ENCODE peak calls at places on chromosomes 3 and 15, in five cellular contexts. L, D, J, P and B are unnamed samples.

GRCh38 chr15:78213425-78213750 is 21.0 kb downstream of the ACSBG1 start:
- DNase-seq in L (no peak), D (no peak), J (no peak), P (peak; percentile 6), B (no peak)

GRCh38 chr3:8629151-8630021 is 15.2 kb downstream of the SSUH2 start:
- DNase-seq in L (no peak), D (peak; percentile 86), J (no peak), P (no peak), B (no peak)

GRCh38 chr3:64686446-64686908 is 1.3 kb downstream of the ADAMTS9 start:
- DNase-seq in L (peak; percentile 75), D (peak; percentile 40), J (no peak), P (peak; percentile 52), B (no peak)

GRCh38 chr3:177475266-177475665 is 278.0 kb upstream of the TBL1XR1 start:
- DNase-seq in L (no peak), D (no peak), J (no peak), P (no peak), B (no peak)

GRCh38 chr15:33398555-33398954 is 87.8 kb downstream of the RYR3 start:
- DNase-seq in L (no peak), D (no peak), J (peak; percentile 66), P (no peak), B (no peak)

GRCh38 chr3:169116056-169116693 is 547.3 kb downstream of the MECOM start:
- DNase-seq in L (no peak), D (no peak), J (no peak), P (no peak), B (no peak)

GRCh38 chr3:100136921-100137320 is 22.6 kb upstream of the FILIP1L start:
- DNase-seq in L (no peak), D (no peak), J (no peak), P (peak; percentile 40), B (peak; percentile 21)

GRCh38 chr3:174651951-174652350 is 207.2 kb upstream of the NAALADL2 start:
- DNase-seq in L (no peak), D (no peak), J (no peak), P (no peak), B (no peak)

DNA sequence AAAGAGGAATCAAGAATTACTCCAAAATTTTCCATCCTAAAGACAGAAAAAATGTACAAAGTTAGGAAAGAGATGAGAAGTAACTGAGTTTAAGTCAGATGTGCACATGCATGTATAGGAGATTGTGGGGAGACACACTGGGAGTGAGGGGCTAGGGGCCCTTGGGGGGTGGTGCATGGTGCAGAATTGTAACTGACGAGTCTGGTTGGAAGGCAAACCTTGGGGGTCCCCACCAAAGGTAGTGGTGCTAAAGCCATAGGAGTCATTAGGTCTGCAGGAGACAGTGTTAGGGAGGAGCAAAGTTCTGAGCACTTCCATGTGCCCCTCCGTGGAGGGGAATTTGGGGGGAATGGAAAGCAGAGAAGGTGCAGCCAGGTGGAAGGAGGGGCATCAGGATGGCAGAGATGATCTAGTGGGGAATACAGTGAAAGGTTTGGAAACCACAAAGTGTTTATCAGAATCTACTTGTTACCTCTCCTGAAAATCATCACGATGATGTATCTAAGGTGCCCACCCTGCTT is 37.5 kb upstream of the EPHB1 start:
- DNase-seq in L (no peak), D (no peak), J (peak; percentile 78), P (no peak), B (no peak)
- H3K36me3 ChIP-seq in L (no peaks in the 10 kb centered on the region), D (no peaks in the 10 kb centered on the region), J (no peaks in the 10 kb centered on the region), P (no peaks in the 10 kb centered on the region), B (no peaks in the 10 kb centered on the region)

GRCh38 chr3:130425484-130425883 is 80.0 kb downstream of the COL6A5 start:
- DNase-seq in L (no peak), D (no peak), J (no peak), P (no peak), B (no peak)
- H3K27ac ChIP-seq in L (no peak overlapping the region), D (no peak overlapping the region), J (no peak overlapping the region), P (no peak overlapping the region), B (no peak overlapping the region)

DNA sequence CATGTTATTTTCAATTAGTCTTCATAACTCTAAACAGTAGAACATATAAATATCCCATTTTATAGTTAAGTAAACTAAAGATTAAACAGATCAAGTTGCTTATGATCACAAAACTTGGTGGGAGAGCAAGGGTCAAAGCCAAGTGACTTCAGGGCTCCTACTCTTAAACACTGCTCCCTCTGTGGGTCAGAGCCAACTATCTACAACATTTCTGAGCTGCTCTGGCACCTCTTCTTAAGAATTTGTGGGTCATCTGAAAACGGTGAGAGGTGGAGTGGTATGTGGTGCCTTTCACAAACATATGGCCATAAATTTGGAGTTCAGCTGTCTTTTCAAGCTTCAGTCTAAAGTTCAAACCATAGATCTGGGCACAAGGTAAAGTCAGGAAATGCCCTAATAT is 10.9 kb downstream of the ATG3 start:
- DNase-seq in L (no peak), D (no peak), J (no peak), P (no peak), B (no peak)
- TF ChIP-seq CTCF in L (no peak), D (no peak), J (no peak), P (no peak), B (no peak)

GRCh38 chr3:112389961-112390360 is 57.0 kb downstream of the CD200 start:
- DNase-seq in L (no peak), D (no peak), J (no peak), P (no peak), B (no peak)
- H3K36me3 ChIP-seq in L (peaks cover 4% of the 10 kb centered on the region), D (no peaks in the 10 kb centered on the region), J (no peaks in the 10 kb centered on the region), P (no peaks in the 10 kb centered on the region), B (no peaks in the 10 kb centered on the region)

GRCh38 chr3:47117803-47118364 is 46.0 kb downstream of the SETD2 start:
- DNase-seq in L (no peak), D (no peak), J (no peak), P (no peak), B (no peak)
- H3K27ac ChIP-seq in L (no peak overlapping the region), D (no peak overlapping the region), J (no peak overlapping the region), P (no peak overlapping the region), B (no peak overlapping the region)

GRCh38 chr3:161213644-161214043 is 7.5 kb upstream of the NMD3 start:
- DNase-seq in L (peak; percentile 21), D (no peak), J (no peak), P (no peak), B (no peak)

GRCh38 chr3:161212892-161213291 is 8.2 kb upstream of the NMD3 start:
- DNase-seq in L (no peak), D (no peak), J (no peak), P (no peak), B (no peak)

GRCh38 chr3:161203485-161204098 is 17.5 kb upstream of the NMD3 start:
- DNase-seq in L (no peak), D (no peak), J (no peak), P (no peak), B (no peak)

GRCh38 chr3:161208931-161209330 is 12.2 kb upstream of the NMD3 start:
- DNase-seq in L (no peak), D (no peak), J (no peak), P (no peak), B (no peak)
- TF ChIP-seq CTCF in L (no peak), D (no peak), J (no peak), P (no peak), B (no peak)

DNA sequence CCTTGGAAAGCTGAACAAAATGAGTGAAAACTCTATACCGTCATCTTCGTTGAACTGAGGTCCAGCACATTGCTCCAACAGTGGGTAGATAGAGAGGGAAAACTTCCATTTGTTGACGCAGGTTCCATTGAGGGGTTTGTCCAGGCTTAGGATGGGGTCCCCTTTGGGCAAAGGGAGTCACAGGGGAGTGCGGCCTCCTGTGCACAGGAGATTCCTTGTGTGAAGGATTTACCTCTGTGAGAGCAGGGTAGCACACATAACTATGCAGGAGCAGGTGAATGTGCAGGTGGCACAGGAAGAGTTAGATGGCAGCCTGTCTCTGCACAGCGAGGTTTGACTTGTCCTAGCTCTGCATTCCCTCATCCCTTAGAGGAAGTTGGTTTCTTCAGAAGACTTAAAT is 139.3 kb downstream of the SNRPN start:
- DNase-seq in L (no peak), D (no peak), J (peak; percentile 55), P (no peak), B (no peak)
- H3K36me3 ChIP-seq in L (peaks cover 12% of the 10 kb centered on the region), D (peaks cover 84% of the 10 kb centered on the region), J (peaks cover 94% of the 10 kb centered on the region), P (peaks cover 97% of the 10 kb centered on the region), B (peaks cover 100% of the 10 kb centered on the region)

DNA sequence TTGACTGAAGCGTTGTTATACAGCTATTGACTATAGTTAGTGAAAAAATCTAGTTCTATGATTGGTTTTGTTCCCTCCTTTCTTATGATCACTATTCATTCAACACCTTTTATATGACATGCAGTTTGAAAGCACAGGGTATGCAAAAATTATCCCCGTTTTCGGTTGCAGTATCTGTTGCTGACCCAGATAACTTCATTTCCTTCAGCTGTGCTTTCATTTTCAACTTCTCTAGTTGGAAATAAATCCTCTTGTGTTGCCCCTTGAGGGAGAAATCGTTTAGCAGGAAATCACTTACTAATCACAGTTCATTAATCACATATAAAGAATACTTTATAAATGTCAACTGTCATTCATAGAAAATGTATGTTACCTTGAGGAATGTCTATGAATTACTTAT is 55.1 kb downstream of the MBNL1 start:
- DNase-seq in L (no peak), D (no peak), J (no peak), P (no peak), B (no peak)
- H3K27ac ChIP-seq in L (no peak overlapping the region), D (peak overlapping the region; percentile 78), J (no peak overlapping the region), P (peak overlapping the region; percentile 9), B (peak overlapping the region; percentile 76)